ENCODE peak calls at places on chromosomes 12 and 14, in four cellular contexts. T is fibroblast of pulmonary artery, P is ACHN, N is ELR. H is an unnamed sample.
A peak's percentile ranks its signal among the peaks of the same experiment; 100 is the strongest.

GRCh38 chr12:10242539-10242938 is 29.9 kb downstream of the GABARAPL1 start:
- DNase-seq in T (no peak), P (no peak), N (no peak), H (no peak)

GRCh38 chr14:93137864-93138263 is 22.1 kb upstream of the ITPK1 start:
- DNase-seq in T (peak; percentile 39), P (no peak), N (peak; percentile 38), H (no peak)

GRCh38 chr12:52439845-52440244 is 5.7 kb upstream of the KRT75 start:
- DNase-seq in T (no peak), P (no peak), N (no peak), H (no peak)

GRCh38 chr14:74437654-74438053 is 11.6 kb upstream of the SYNDIG1L start:
- DNase-seq in T (peak; percentile 19), P (peak; percentile 4), N (peak; percentile 9), H (no peak)

GRCh38 chr12:6863586-6864321 is 3.6 kb upstream of the TPI1 start:
- DNase-seq in T (no peak), P (no peak), N (peak; percentile 12), H (no peak)

GRCh38 chr12:575129-575502 is 88.1 kb downstream of the NINJ2 start:
- DNase-seq in T (no peak), P (no peak), N (no peak), H (no peak)

GRCh38 chr12:81263072-81263471 is 185.2 kb downstream of the ACSS3 start:
- DNase-seq in T (no peak), P (no peak), N (no peak), H (no peak)

GRCh38 chr12:25943940-25944339 is 14.5 kb upstream of the RASSF8 start:
- DNase-seq in T (no peak), P (no peak), N (no peak), H (no peak)

GRCh38 chr12:94616217-94616729 is 34.1 kb downstream of the TMCC3 start:
- DNase-seq in T (peak; percentile 13), P (peak; percentile 89), N (peak; percentile 82), H (no peak)

GRCh38 chr12:124915249-124916236 is 1.1 kb upstream of the UBC start:
- DNase-seq in T (peak; percentile 36), P (peak; percentile 71), N (peak; percentile 68), H (no peak)

GRCh38 chr12:58504539-58504938 is 415.8 kb downstream of the LRIG3 start:
- DNase-seq in T (no peak), P (no peak), N (peak; percentile 84), H (no peak)

GRCh38 chr12:12056951-12057350 is 13.8 kb upstream of the BCL2L14 start:
- DNase-seq in T (no peak), P (no peak), N (no peak), H (no peak)

GRCh38 chr12:30719060-30719459 is 23.4 kb upstream of the IPO8 start:
- DNase-seq in T (peak; percentile 50), P (peak; percentile 55), N (peak; percentile 88), H (no peak)

GRCh38 chr12:76643438-76643837 is 83.9 kb upstream of the OSBPL8 start:
- DNase-seq in T (no peak), P (no peak), N (peak; percentile 67), H (no peak)

GRCh38 chr14:99497341-99497740 is 16.1 kb downstream of the CCNK start:
- DNase-seq in T (no peak), P (no peak), N (no peak), H (no peak)

GRCh38 chr14:79663453-79663852 is 547.9 kb downstream of the DIO2 start:
- DNase-seq in T (no peak), P (no peak), N (no peak), H (no peak)

GRCh38 chr12:1534708-1535107 is 59.7 kb downstream of the FBXL14 start:
- DNase-seq in T (no peak), P (peak; percentile 76), N (no peak), H (no peak)

GRCh38 chr14:96380735-96381134 is 11.2 kb upstream of the AK7 start:
- DNase-seq in T (no peak), P (no peak), N (no peak), H (no peak)

GRCh38 chr14:87805315-87805723 is 187.7 kb downstream of the GALC start:
- DNase-seq in T (peak; percentile 44), P (peak; percentile 45), N (peak; percentile 10), H (peak; percentile 20)

GRCh38 chr12:43444940-43445564 is 107.0 kb downstream of the ADAMTS20 start:
- DNase-seq in T (peak; percentile 78), P (peak; percentile 72), N (peak; percentile 66), H (peak; percentile 5)

H was measured in iPS DF 19.7.